ENCODE peak calls at places on chromosomes 6 and 20, in six cellular contexts. G, W, S, A, Q and F are unnamed samples.

GRCh38 chr20:41501376-41501775 is 116.8 kb downstream of the CHD6 start:
- DNase-seq in G (no peak), W (peak), S (no peak), A (no peak), Q (no peak), F (no peak)

GRCh38 chr20:31260326-31260932 is 3.0 kb downstream of the DEFB115 start:
- DNase-seq in G (peak), W (no peak), S (no peak), A (no peak), Q (peak), F (no peak)

GRCh38 chr6:105501945-105502344 is 99.1 kb upstream of the PREP start:
- DNase-seq in G (no peak), W (no peak), S (no peak), A (no peak), Q (no peak), F (no peak)

GRCh38 chr6:139250296-139251274 is 41.2 kb downstream of the TXLNB start:
- DNase-seq in G (peak), W (peak), S (peak), A (no peak), Q (peak), F (peak)

GRCh38 chr6:43129434-43130194 is 41.5 kb upstream of the SRF start:
- DNase-seq in G (no peak), W (peak), S (no peak), A (no peak), Q (peak), F (peak)

GRCh38 chr6:47157653-47158219 is 115.6 kb upstream of the ADGRF1 start:
- DNase-seq in G (no peak), W (no peak), S (no peak), A (no peak), Q (no peak), F (no peak)

GRCh38 chr20:9492067-9492466 is 22.3 kb upstream of the LAMP5 start:
- DNase-seq in G (no peak), W (peak), S (no peak), A (no peak), Q (no peak), F (no peak)

GRCh38 chr6:47161176-47161687 is 119.1 kb upstream of the ADGRF1 start:
- DNase-seq in G (peak), W (peak), S (no peak), A (no peak), Q (peak), F (no peak)

GRCh38 chr6:169454204-169454871 is 200.7 kb upstream of the THBS2 start:
- DNase-seq in G (no peak), W (peak), S (no peak), A (no peak), Q (peak), F (peak)

GRCh38 chr6:127115032-127115661 is 3.3 kb upstream of the RSPO3 start:
- DNase-seq in G (no peak), W (no peak), S (no peak), A (no peak), Q (no peak), F (peak)

GRCh38 chr6:143110996-143111395 is 50.3 kb downstream of the AIG1 start:
- DNase-seq in G (no peak), W (peak), S (no peak), A (no peak), Q (no peak), F (peak)

GRCh38 chr20:47973519-47974233 is 188.4 kb upstream of the SULF2 start:
- DNase-seq in G (no peak), W (no peak), S (peak), A (no peak), Q (peak), F (no peak)

GRCh38 chr6:113859349-113860164 is 2.4 kb downstream of the MARCKS start:
- DNase-seq in G (no peak), W (peak), S (no peak), A (no peak), Q (peak), F (peak)

GRCh38 chr20:43731469-43731868 is 4.7 kb upstream of the GTSF1L start:
- DNase-seq in G (no peak), W (peak), S (no peak), A (no peak), Q (no peak), F (peak)

GRCh38 chr6:79421707-79422484 is 115.3 kb downstream of the LCA5 start:
- DNase-seq in G (no peak), W (peak), S (no peak), A (no peak), Q (peak), F (peak)

GRCh38 chr20:49979030-49979832 is 3.5 kb upstream of the SNAI1 start:
- DNase-seq in G (peak), W (peak), S (peak), A (no peak), Q (peak), F (peak)

GRCh38 chr6:38302081-38302480 is 337.6 kb downstream of the BTBD9 start:
- DNase-seq in G (no peak), W (no peak), S (no peak), A (no peak), Q (no peak), F (no peak)

GRCh38 chr20:46237221-46237620 is 71.1 kb downstream of the CDH22 start:
- DNase-seq in G (no peak), W (no peak), S (no peak), A (no peak), Q (no peak), F (no peak)

GRCh38 chr20:23596856-23597255 is 8.9 kb downstream of the CST9 start:
- DNase-seq in G (no peak), W (peak), S (no peak), A (no peak), Q (no peak), F (no peak)